ENCODE peak calls at places on chromosomes 4 and X, in five cellular contexts. F is pancreas; G is spleen; J is GM12891; Y is CD8-positive, alpha-beta T cell. O is an unnamed sample.

GRCh38 chrX:41449138-41449537 is 2.0 kb downstream of the NYX start:
- DNase-seq in F (no peak), Y (no peak), J (no peak), G (no peak), O (no peak)

GRCh38 chrX:153885968-153886903 is at the start of gene L1CAM:
- DNase-seq in Y (no peak), J (no peak), G (no peak), F (no peak), O (no peak)

GRCh38 chrX:70254063-70254400 is 6.0 kb downstream of the P2RY4 start:
- DNase-seq in Y (no peak), J (no peak), G (no peak), F (no peak), O (no peak)

GRCh38 chrX:55750256-55750655 is 32.7 kb downstream of the RRAGB start:
- DNase-seq in F (no peak), G (no peak), J (no peak), Y (no peak), O (no peak)

GRCh38 chrX:68536429-68536828 is 37.6 kb downstream of the YIPF6 start:
- DNase-seq in F (no peak), J (no peak), Y (no peak), G (no peak), O (no peak)

GRCh38 chr4:85879518-85879917 is 404.6 kb downstream of the ARHGAP24 start:
- DNase-seq in Y (no peak), J (no peak), G (no peak), F (no peak), O (no peak)

GRCh38 chrX:64885850-64886249 is 90.4 kb downstream of the ZC4H2 start:
- DNase-seq in G (no peak), J (no peak), Y (no peak), F (no peak), O (no peak)

GRCh38 chr4:985123-985830 is 1.6 kb upstream of the IDUA start:
- DNase-seq in G (peak; percentile 93), Y (peak; percentile 41), J (no peak), F (peak; percentile 81), O (peak; percentile 66)

GRCh38 chrX:74382613-74383012 is 38.7 kb upstream of the SLC16A2 start:
- DNase-seq in G (peak; percentile 77), F (peak; percentile 45), J (peak; percentile 7), Y (peak; percentile 5), O (peak; percentile 30)

GRCh38 chr4:25619601-25620000 is 36.0 kb upstream of the SLC34A2 start:
- DNase-seq in G (no peak), J (no peak), Y (no peak), F (no peak), O (no peak)

GRCh38 chr4:137524642-137525384 is 7.5 kb downstream of the PCDH18 start:
- DNase-seq in F (no peak), G (no peak), Y (no peak), J (no peak), O (no peak)